ENCODE peak calls at places on chromosomes 3 and 15, in eight cellular contexts. One of them, this sample, is unnamed.

GRCh38 chr3:7205535-7206331 is 344.8 kb downstream of the GRM7 start:
- DNase-seq in CD8-positive, alpha-beta memory T cell: no peak
- DNase-seq in foreskin fibroblast: no peak
- DNase-seq in NT2/D1: no peak
- DNase-seq in HCT116: no peak
- DNase-seq in body of pancreas: no peak
- DNase-seq in GM23248: no peak
- DNase-seq in AG09309: no peak
- DNase-seq in this sample: no peak

GRCh38 chr3:104825116-104825515 is 541.6 kb upstream of the ALCAM start:
- DNase-seq in GM23248: peak; percentile 41
- DNase-seq in AG09309: no peak
- DNase-seq in foreskin fibroblast: peak; percentile 7
- DNase-seq in body of pancreas: no peak
- DNase-seq in NT2/D1: peak; percentile 75
- DNase-seq in HCT116: no peak
- DNase-seq in CD8-positive, alpha-beta memory T cell: no peak
- DNase-seq in this sample: no peak

GRCh38 chr3:189954733-189955665 is 165.7 kb downstream of the P3H2 start:
- DNase-seq in AG09309: no peak
- DNase-seq in GM23248: peak; percentile 40
- DNase-seq in HCT116: no peak
- DNase-seq in body of pancreas: no peak
- DNase-seq in foreskin fibroblast: no peak
- DNase-seq in CD8-positive, alpha-beta memory T cell: no peak
- DNase-seq in NT2/D1: no peak
- DNase-seq in this sample: no peak

GRCh38 chr3:88180398-88180999 is 30.7 kb downstream of the C3orf38 start:
- DNase-seq in body of pancreas: no peak
- DNase-seq in GM23248: peak; percentile 62
- DNase-seq in foreskin fibroblast: peak; percentile 54
- DNase-seq in AG09309: peak; percentile 29
- DNase-seq in HCT116: peak; percentile 10
- DNase-seq in CD8-positive, alpha-beta memory T cell: peak; percentile 16
- DNase-seq in NT2/D1: no peak
- DNase-seq in this sample: no peak

GRCh38 chr3:190346541-190346940 is 24.3 kb upstream of the CLDN1 start:
- DNase-seq in AG09309: no peak
- DNase-seq in CD8-positive, alpha-beta memory T cell: no peak
- DNase-seq in NT2/D1: no peak
- DNase-seq in GM23248: no peak
- DNase-seq in HCT116: no peak
- DNase-seq in body of pancreas: no peak
- DNase-seq in foreskin fibroblast: no peak
- DNase-seq in this sample: no peak

GRCh38 chr3:153003860-153004259 is 158.2 kb upstream of the RAP2B start:
- DNase-seq in CD8-positive, alpha-beta memory T cell: no peak
- DNase-seq in foreskin fibroblast: no peak
- DNase-seq in body of pancreas: no peak
- DNase-seq in AG09309: no peak
- DNase-seq in GM23248: no peak
- DNase-seq in NT2/D1: no peak
- DNase-seq in HCT116: no peak
- DNase-seq in this sample: no peak

GRCh38 chr3:54356299-54357037 is 234.1 kb downstream of the CACNA2D3 start:
- DNase-seq in CD8-positive, alpha-beta memory T cell: no peak
- DNase-seq in HCT116: no peak
- DNase-seq in AG09309: no peak
- DNase-seq in foreskin fibroblast: no peak
- DNase-seq in GM23248: peak; percentile 22
- DNase-seq in NT2/D1: no peak
- DNase-seq in body of pancreas: peak; percentile 7
- DNase-seq in this sample: no peak

GRCh38 chr3:135145581-135145980 is 350.5 kb downstream of the EPHB1 start:
- DNase-seq in CD8-positive, alpha-beta memory T cell: no peak
- DNase-seq in GM23248: peak; percentile 64
- DNase-seq in body of pancreas: no peak
- DNase-seq in HCT116: no peak
- DNase-seq in foreskin fibroblast: peak; percentile 1
- DNase-seq in NT2/D1: no peak
- DNase-seq in AG09309: no peak
- DNase-seq in this sample: no peak

GRCh38 chr3:123110238-123110952 is 43.6 kb downstream of the PDIA5 start:
- DNase-seq in NT2/D1: no peak
- DNase-seq in CD8-positive, alpha-beta memory T cell: no peak
- DNase-seq in foreskin fibroblast: no peak
- DNase-seq in HCT116: no peak
- DNase-seq in body of pancreas: no peak
- DNase-seq in GM23248: no peak
- DNase-seq in AG09309: no peak
- DNase-seq in this sample: no peak

GRCh38 chr3:102885289-102885688 is 450.5 kb downstream of the ZPLD1 start:
- DNase-seq in AG09309: no peak
- DNase-seq in GM23248: no peak
- DNase-seq in foreskin fibroblast: no peak
- DNase-seq in HCT116: no peak
- DNase-seq in NT2/D1: no peak
- DNase-seq in body of pancreas: no peak
- DNase-seq in CD8-positive, alpha-beta memory T cell: no peak
- DNase-seq in this sample: no peak

GRCh38 chr3:181629029-181629428 is 82.7 kb upstream of the SOX2 start:
- DNase-seq in foreskin fibroblast: peak; percentile 4
- DNase-seq in HCT116: no peak
- DNase-seq in CD8-positive, alpha-beta memory T cell: no peak
- DNase-seq in AG09309: no peak
- DNase-seq in GM23248: peak; percentile 32
- DNase-seq in body of pancreas: no peak
- DNase-seq in NT2/D1: no peak
- DNase-seq in this sample: no peak

GRCh38 chr15:76648732-76649444 is 256.3 kb downstream of the SCAPER start:
- DNase-seq in foreskin fibroblast: no peak
- DNase-seq in AG09309: no peak
- DNase-seq in body of pancreas: no peak
- DNase-seq in GM23248: no peak
- DNase-seq in NT2/D1: no peak
- DNase-seq in HCT116: no peak
- DNase-seq in CD8-positive, alpha-beta memory T cell: no peak
- DNase-seq in this sample: no peak

GRCh38 chr3:81242871-81243270 is 518.6 kb downstream of the GBE1 start:
- DNase-seq in AG09309: no peak
- DNase-seq in CD8-positive, alpha-beta memory T cell: no peak
- DNase-seq in body of pancreas: no peak
- DNase-seq in HCT116: no peak
- DNase-seq in foreskin fibroblast: peak; percentile 34
- DNase-seq in NT2/D1: no peak
- DNase-seq in GM23248: peak; percentile 48
- DNase-seq in this sample: no peak

GRCh38 chr3:195204360-195205166 is 66.4 kb downstream of the XXYLT1 start:
- DNase-seq in CD8-positive, alpha-beta memory T cell: no peak
- DNase-seq in AG09309: no peak
- DNase-seq in body of pancreas: no peak
- DNase-seq in foreskin fibroblast: peak; percentile 56
- DNase-seq in HCT116: no peak
- DNase-seq in NT2/D1: no peak
- DNase-seq in GM23248: peak; percentile 24
- DNase-seq in this sample: no peak

GRCh38 chr3:95758707-95759106 is 1055.7 kb upstream of the EPHA6 start:
- DNase-seq in AG09309: no peak
- DNase-seq in CD8-positive, alpha-beta memory T cell: no peak
- DNase-seq in HCT116: no peak
- DNase-seq in body of pancreas: no peak
- DNase-seq in foreskin fibroblast: no peak
- DNase-seq in GM23248: no peak
- DNase-seq in NT2/D1: no peak
- DNase-seq in this sample: no peak

GRCh38 chr3:196988241-196989029 is 19.8 kb upstream of the PIGZ start:
- DNase-seq in GM23248: no peak
- DNase-seq in HCT116: peak; percentile 56
- DNase-seq in AG09309: no peak
- DNase-seq in foreskin fibroblast: peak; percentile 30
- DNase-seq in CD8-positive, alpha-beta memory T cell: no peak
- DNase-seq in NT2/D1: no peak
- DNase-seq in body of pancreas: peak; percentile 58
- DNase-seq in this sample: peak; percentile 18

GRCh38 chr3:103410231-103410630 is 975.4 kb downstream of the ZPLD1 start:
- DNase-seq in CD8-positive, alpha-beta memory T cell: no peak
- DNase-seq in NT2/D1: peak; percentile 11
- DNase-seq in AG09309: no peak
- DNase-seq in foreskin fibroblast: no peak
- DNase-seq in body of pancreas: no peak
- DNase-seq in HCT116: no peak
- DNase-seq in GM23248: no peak
- DNase-seq in this sample: no peak

GRCh38 chr15:25783607-25784131 is 79.5 kb downstream of the ATP10A start:
- DNase-seq in NT2/D1: peak; percentile 69
- DNase-seq in foreskin fibroblast: peak; percentile 41
- DNase-seq in AG09309: no peak
- DNase-seq in body of pancreas: no peak
- DNase-seq in CD8-positive, alpha-beta memory T cell: peak; percentile 11
- DNase-seq in GM23248: peak; percentile 72
- DNase-seq in HCT116: no peak
- DNase-seq in this sample: peak; percentile 68

GRCh38 chr15:87753539-87753938 is 503.0 kb downstream of the NTRK3 start:
- DNase-seq in CD8-positive, alpha-beta memory T cell: no peak
- DNase-seq in body of pancreas: no peak
- DNase-seq in HCT116: no peak
- DNase-seq in NT2/D1: no peak
- DNase-seq in foreskin fibroblast: no peak
- DNase-seq in GM23248: no peak
- DNase-seq in AG09309: no peak
- DNase-seq in this sample: no peak

DNA sequence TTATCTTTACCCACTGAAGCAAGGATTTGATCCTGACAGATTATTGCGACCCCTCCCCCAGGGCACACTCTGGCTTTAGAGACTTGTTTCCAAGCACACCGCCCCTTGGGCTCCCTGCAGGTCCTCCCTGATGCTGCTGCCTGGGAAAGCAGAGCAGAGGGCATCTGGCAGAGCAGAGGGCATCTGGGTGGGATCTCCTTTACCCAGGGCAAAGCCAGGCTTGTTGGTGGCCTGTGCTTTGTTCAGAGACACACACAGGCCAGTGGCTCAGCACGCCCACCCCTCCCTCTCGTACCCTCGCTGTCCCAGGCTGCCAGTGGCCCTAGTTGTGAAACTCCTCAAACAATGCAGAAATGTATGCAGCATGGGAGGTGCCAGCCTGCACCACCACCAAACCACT is 4.8 kb downstream of the KLF13 start:
- DNase-seq in CD8-positive, alpha-beta memory T cell: no peak
- DNase-seq in HCT116: no peak
- DNase-seq in AG09309: no peak
- DNase-seq in NT2/D1: no peak
- DNase-seq in body of pancreas: no peak
- DNase-seq in GM23248: no peak
- DNase-seq in foreskin fibroblast: no peak
- DNase-seq in this sample: peak; percentile 45
- H3K4me3 ChIP-seq in CD8-positive, alpha-beta memory T cell: peak overlapping the region; percentile 44
- H3K4me3 ChIP-seq in HCT116: no peak overlapping the region
- H3K4me3 ChIP-seq in AG09309: no peak overlapping the region
- H3K4me3 ChIP-seq in NT2/D1: no peak overlapping the region
- H3K4me3 ChIP-seq in body of pancreas: no peak overlapping the region
- H3K4me3 ChIP-seq in GM23248: no peak overlapping the region
- H3K4me3 ChIP-seq in foreskin fibroblast: no peak overlapping the region
- H3K4me3 ChIP-seq in this sample: no peak overlapping the region

GRCh38 chr3:187738089-187738399 is 7.2 kb downstream of the BCL6 start:
- DNase-seq in GM23248: no peak
- DNase-seq in foreskin fibroblast: no peak
- DNase-seq in HCT116: no peak
- DNase-seq in CD8-positive, alpha-beta memory T cell: no peak
- DNase-seq in body of pancreas: no peak
- DNase-seq in NT2/D1: no peak
- DNase-seq in AG09309: no peak
- DNase-seq in this sample: no peak

GRCh38 chr3:187735837-187736236 is 9.4 kb downstream of the BCL6 start:
- DNase-seq in NT2/D1: no peak
- DNase-seq in foreskin fibroblast: peak; percentile 27
- DNase-seq in GM23248: peak; percentile 32
- DNase-seq in AG09309: no peak
- DNase-seq in CD8-positive, alpha-beta memory T cell: no peak
- DNase-seq in HCT116: no peak
- DNase-seq in body of pancreas: no peak
- DNase-seq in this sample: no peak

GRCh38 chr3:187737401-187738088 is 7.7 kb downstream of the BCL6 start:
- DNase-seq in HCT116: no peak
- DNase-seq in CD8-positive, alpha-beta memory T cell: peak; percentile 56
- DNase-seq in AG09309: no peak
- DNase-seq in GM23248: peak; percentile 87
- DNase-seq in foreskin fibroblast: peak; percentile 86
- DNase-seq in NT2/D1: no peak
- DNase-seq in body of pancreas: peak; percentile 68
- DNase-seq in this sample: peak; percentile 94

GRCh38 chr3:187735383-187735782 is 9.9 kb downstream of the BCL6 start:
- DNase-seq in foreskin fibroblast: no peak
- DNase-seq in AG09309: no peak
- DNase-seq in GM23248: no peak
- DNase-seq in NT2/D1: no peak
- DNase-seq in body of pancreas: no peak
- DNase-seq in HCT116: no peak
- DNase-seq in CD8-positive, alpha-beta memory T cell: no peak
- DNase-seq in this sample: no peak

GRCh38 chr3:187736418-187736871 is 8.8 kb downstream of the BCL6 start:
- DNase-seq in body of pancreas: no peak
- DNase-seq in AG09309: no peak
- DNase-seq in GM23248: peak; percentile 82
- DNase-seq in NT2/D1: no peak
- DNase-seq in foreskin fibroblast: peak; percentile 68
- DNase-seq in CD8-positive, alpha-beta memory T cell: no peak
- DNase-seq in HCT116: no peak
- DNase-seq in this sample: no peak
- H3K4me3 ChIP-seq in body of pancreas: no peak overlapping the region
- H3K4me3 ChIP-seq in AG09309: no peak overlapping the region
- H3K4me3 ChIP-seq in GM23248: no peak overlapping the region
- H3K4me3 ChIP-seq in NT2/D1: no peak overlapping the region
- H3K4me3 ChIP-seq in foreskin fibroblast: no peak overlapping the region
- H3K4me3 ChIP-seq in CD8-positive, alpha-beta memory T cell: no peak overlapping the region
- H3K4me3 ChIP-seq in HCT116: no peak overlapping the region
- H3K4me3 ChIP-seq in this sample: no peak overlapping the region

DNA sequence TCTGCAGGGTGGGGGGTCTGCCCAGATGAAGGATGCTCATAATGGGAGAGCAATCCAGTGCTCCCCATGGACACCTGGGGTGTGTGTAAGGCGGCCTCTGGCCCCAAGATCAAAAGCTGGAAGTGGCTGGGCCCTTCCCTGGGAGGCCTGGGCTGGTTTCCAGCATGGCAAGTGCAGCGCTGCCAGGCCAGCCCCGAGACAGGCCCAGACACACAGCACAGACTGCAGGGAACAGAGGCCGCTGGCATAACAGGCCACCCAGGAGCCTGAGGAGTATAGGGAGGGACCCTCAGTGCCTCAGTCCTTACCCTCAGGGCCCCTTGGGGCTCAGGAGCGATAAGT is 10.0 kb downstream of the ITPKA start:
- DNase-seq in CD8-positive, alpha-beta memory T cell: no peak
- DNase-seq in GM23248: no peak
- DNase-seq in body of pancreas: no peak
- DNase-seq in NT2/D1: no peak
- DNase-seq in HCT116: no peak
- DNase-seq in AG09309: no peak
- DNase-seq in foreskin fibroblast: no peak
- DNase-seq in this sample: no peak
- H3K4me3 ChIP-seq in CD8-positive, alpha-beta memory T cell: no peak overlapping the region
- H3K4me3 ChIP-seq in GM23248: no peak overlapping the region
- H3K4me3 ChIP-seq in body of pancreas: no peak overlapping the region
- H3K4me3 ChIP-seq in NT2/D1: no peak overlapping the region
- H3K4me3 ChIP-seq in HCT116: no peak overlapping the region
- H3K4me3 ChIP-seq in AG09309: no peak overlapping the region
- H3K4me3 ChIP-seq in foreskin fibroblast: no peak overlapping the region
- H3K4me3 ChIP-seq in this sample: no peak overlapping the region

GRCh38 chr3:112583105-112583504 is 21.3 kb downstream of the SLC35A5 start:
- DNase-seq in NT2/D1: no peak
- DNase-seq in foreskin fibroblast: no peak
- DNase-seq in body of pancreas: no peak
- DNase-seq in HCT116: no peak
- DNase-seq in CD8-positive, alpha-beta memory T cell: no peak
- DNase-seq in GM23248: no peak
- DNase-seq in AG09309: no peak
- DNase-seq in this sample: no peak
- H3K4me3 ChIP-seq in NT2/D1: no peak overlapping the region
- H3K4me3 ChIP-seq in foreskin fibroblast: no peak overlapping the region
- H3K4me3 ChIP-seq in body of pancreas: no peak overlapping the region
- H3K4me3 ChIP-seq in HCT116: no peak overlapping the region
- H3K4me3 ChIP-seq in CD8-positive, alpha-beta memory T cell: no peak overlapping the region
- H3K4me3 ChIP-seq in GM23248: no peak overlapping the region
- H3K4me3 ChIP-seq in AG09309: no peak overlapping the region
- H3K4me3 ChIP-seq in this sample: no peak overlapping the region